ENCODE peak calls at places on chromosomes 11 and 22, in eight cellular contexts. Q is HL-60; S is naive thymus-derived CD4-positive, alpha-beta T cell; T is Karpas-422; U is ecto neural progenitor cell; B is iris pigment epithelial cell; Z is left colon; H is Right ventricle myocardium superior. A is an unnamed sample.

GRCh38 chr11:94785509-94785908 is 17.4 kb downstream of the AMOTL1 start:
- DNase-seq in Q (no peak), T (no peak), U (no peak), B (no peak), S (no peak), Z (no peak), H (no peak), A (no peak)

GRCh38 chr11:59012942-59013256 is 73.2 kb upstream of the GLYATL1B start:
- DNase-seq in B (no peak), S (no peak), H (no peak), U (no peak), T (no peak), Z (no peak), Q (no peak), A (no peak)

GRCh38 chr22:49763138-49763537 is 64.5 kb downstream of the BRD1 start:
- DNase-seq in Q (no peak), U (peak), Z (no peak), H (no peak), T (no peak), S (no peak), B (no peak), A (no peak)

GRCh38 chr11:94178331-94178730 is 49.7 kb downstream of the PANX1 start:
- DNase-seq in B (no peak), Q (no peak), H (no peak), T (no peak), Z (peak), U (no peak), S (no peak), A (no peak)

GRCh38 chr11:128620306-128621175 is 33.2 kb upstream of the ETS1 start:
- DNase-seq in T (no peak), Q (no peak), B (no peak), U (no peak), H (no peak), Z (no peak), S (no peak), A (no peak)

GRCh38 chr11:134374171-134374570 is 37.9 kb downstream of the B3GAT1 start:
- DNase-seq in Z (no peak), B (no peak), T (no peak), H (no peak), U (no peak), S (no peak), Q (no peak), A (no peak)

GRCh38 chr11:16363709-16364108 is 7.4 kb upstream of the SOX6 start:
- DNase-seq in Q (no peak), H (no peak), B (no peak), S (no peak), Z (no peak), T (no peak), U (no peak), A (no peak)

GRCh38 chr11:69644962-69645675 is 4.2 kb downstream of the CCND1 start:
- DNase-seq in T (peak), S (no peak), H (no peak), U (no peak), Q (no peak), Z (no peak), B (no peak), A (peak)

GRCh38 chr11:100672483-100673038 is 14.5 kb upstream of the ARHGAP42 start:
- DNase-seq in U (no peak), Q (no peak), S (no peak), T (no peak), H (no peak), Z (no peak), B (no peak), A (no peak)

GRCh38 chr11:117226388-117227385 is 5.2 kb downstream of the PCSK7 start:
- DNase-seq in Z (no peak), U (no peak), H (no peak), Q (peak), S (peak), T (peak), B (peak), A (peak)

GRCh38 chr11:93605638-93606037 is 55.8 kb upstream of the CEP295 start:
- DNase-seq in S (no peak), U (no peak), B (no peak), Q (no peak), T (no peak), H (no peak), Z (no peak), A (no peak)

GRCh38 chr22:39974065-39974464 is 13.9 kb downstream of the TMA7B start:
- DNase-seq in Q (no peak), U (no peak), Z (no peak), T (no peak), B (no peak), H (no peak), S (no peak), A (no peak)

GRCh38 chr22:49100316-49100715 is 727.4 kb downstream of the BRD1 start:
- DNase-seq in B (no peak), T (no peak), Q (no peak), S (no peak), Z (no peak), H (no peak), U (no peak), A (no peak)

GRCh38 chr22:39674536-39674935 is 104.0 kb downstream of the CACNA1I start:
- DNase-seq in Z (no peak), T (no peak), S (no peak), H (no peak), Q (no peak), B (no peak), U (no peak), A (no peak)

GRCh38 chr22:29325785-29326315 is 10.4 kb upstream of the RASL10A start:
- DNase-seq in Q (no peak), B (no peak), H (peak), U (no peak), Z (no peak), T (no peak), S (no peak), A (no peak)

GRCh38 chr11:97557399-97557798 is 1167.6 kb downstream of the JRKL start:
- DNase-seq in H (no peak), Q (no peak), U (no peak), Z (no peak), T (no peak), S (no peak), B (peak), A (peak)

GRCh38 chr11:65491614-65492386 is 7.0 kb upstream of the MALAT1 start:
- DNase-seq in Z (peak), Q (peak), U (peak), S (no peak), T (no peak), B (peak), H (peak), A (peak)

GRCh38 chr11:125368757-125369156 is 127.3 kb downstream of the FEZ1 start:
- DNase-seq in Z (no peak), H (no peak), T (no peak), S (no peak), Q (no peak), B (no peak), U (no peak), A (no peak)

GRCh38 chr11:113477321-113477720 is 2.1 kb upstream of the DRD2 start:
- DNase-seq in U (peak), H (no peak), B (no peak), S (no peak), Q (no peak), T (no peak), Z (no peak), A (no peak)

GRCh38 chr22:24089951-24090350 is 78.8 kb downstream of the CABIN1 start:
- DNase-seq in H (no peak), Q (no peak), T (no peak), S (no peak), Z (no peak), B (no peak), U (no peak), A (no peak)

GRCh38 chr11:119359365-119360229 is 13.1 kb upstream of the MFRP start:
- DNase-seq in Z (no peak), U (no peak), Q (no peak), B (no peak), S (no peak), H (peak), T (peak), A (no peak)

GRCh38 chr11:117861151-117862018 is 15.1 kb downstream of the FXYD6 start:
- DNase-seq in B (peak), H (peak), U (peak), S (no peak), Z (no peak), Q (no peak), T (no peak), A (peak)

GRCh38 chr11:117145393-117145761 is 1.3 kb downstream of the PAFAH1B2 start:
- DNase-seq in B (peak), S (no peak), T (no peak), Z (peak), Q (no peak), H (no peak), U (no peak), A (peak)

GRCh38 chr11:4848908-4849307 is at the start of gene OR51S1:
- DNase-seq in Q (no peak), U (no peak), Z (no peak), B (no peak), H (no peak), T (no peak), S (no peak), A (no peak)

GRCh38 chr22:38845368-38845740 is 1.5 kb upstream of the NPTXR start:
- DNase-seq in Z (no peak), B (no peak), T (no peak), U (no peak), Q (no peak), S (no peak), H (no peak), A (no peak)

GRCh38 chr11:108906329-108906728 is 241.5 kb downstream of the DDX10 start:
- DNase-seq in Q (no peak), T (no peak), U (no peak), Z (no peak), S (no peak), B (peak), H (no peak), A (no peak)

GRCh38 chr11:61027141-61027840 is 55.8 kb downstream of the CD6 start:
- DNase-seq in B (no peak), S (no peak), H (peak), T (no peak), Z (no peak), Q (no peak), U (no peak), A (no peak)

GRCh38 chr11:33089776-33090175 is 50.4 kb downstream of the TCP11L1 start:
- DNase-seq in Q (no peak), H (no peak), T (no peak), S (no peak), U (no peak), B (peak), Z (no peak), A (no peak)

GRCh38 chr11:86623041-86623621 is 49.3 kb downstream of the ME3 start:
- DNase-seq in Z (no peak), Q (no peak), B (peak), T (no peak), H (no peak), S (no peak), U (no peak), A (no peak)

GRCh38 chr22:40567106-40567505 is 69.4 kb downstream of the MRTFA start:
- DNase-seq in B (peak), H (no peak), S (no peak), Z (no peak), Q (no peak), T (no peak), U (no peak), A (no peak)

GRCh38 chr11:78532991-78533861 is 41.4 kb downstream of the NARS2 start:
- DNase-seq in Q (no peak), H (no peak), S (no peak), U (no peak), Z (no peak), T (peak), B (no peak), A (no peak)

GRCh38 chr11:115845872-115846271 is 341.7 kb upstream of the CADM1 start:
- DNase-seq in Q (no peak), T (no peak), U (no peak), Z (no peak), B (no peak), H (no peak), S (no peak), A (no peak)

GRCh38 chr11:4038973-4039372 is 55.6 kb upstream of the RRM1 start:
- DNase-seq in T (no peak), Z (no peak), H (no peak), U (no peak), Q (no peak), S (no peak), B (peak), A (no peak)

GRCh38 chr11:76674517-76675400 is 4.2 kb upstream of the LRRC32 start:
- DNase-seq in Z (no peak), H (no peak), S (no peak), T (peak), U (no peak), Q (no peak), B (no peak), A (no peak)

GRCh38 chr11:3747704-3748103 is 49.6 kb downstream of the NUP98 start:
- DNase-seq in Z (no peak), H (no peak), B (peak), Q (peak), U (no peak), S (no peak), T (no peak), A (no peak)

GRCh38 chr11:119509277-119509841 is 86.4 kb upstream of the THY1 start:
- DNase-seq in Z (no peak), T (no peak), U (no peak), S (no peak), B (peak), H (peak), Q (no peak), A (no peak)

GRCh38 chr11:119155733-119156492 is 7.1 kb downstream of the ABCG4 start:
- DNase-seq in T (peak), Z (peak), B (no peak), U (no peak), S (no peak), Q (no peak), H (no peak), A (peak)

GRCh38 chr22:46067159-46068111 is 82.9 kb upstream of the PPARA start:
- DNase-seq in Z (peak), T (no peak), H (peak), Q (no peak), B (no peak), S (no peak), U (no peak), A (no peak)

GRCh38 chr11:46222485-46223251 is 54.8 kb upstream of the CREB3L1 start:
- DNase-seq in Q (no peak), B (no peak), H (no peak), T (no peak), Z (peak), U (no peak), S (no peak), A (peak)